ENCODE peak calls at places on chromosomes 3 and 15, in five cellular contexts. D, E, X, S and P are unnamed samples.
A peak's percentile ranks its signal among the peaks of the same experiment; 100 is the strongest.

GRCh38 chr3:177338697-177339219 is 141.5 kb upstream of the TBL1XR1 start:
- DNase-seq in D (peak; percentile 54), E (no peak), X (no peak), S (no peak), P (peak; percentile 27)

GRCh38 chr3:104126463-104126862 is 1240.2 kb upstream of the ALCAM start:
- DNase-seq in D (no peak), E (no peak), X (no peak), S (peak; percentile 83), P (no peak)

GRCh38 chr15:39713846-39714245 is 68.8 kb downstream of the FSIP1 start:
- DNase-seq in D (no peak), E (no peak), X (no peak), S (no peak), P (no peak)

GRCh38 chr3:160038862-160039562 is 50.4 kb downstream of the IL12A start:
- DNase-seq in D (no peak), E (no peak), X (peak; percentile 8), S (no peak), P (no peak)

GRCh38 chr15:79967331-79968182 is 3.4 kb downstream of the BCL2A1 start:
- DNase-seq in D (no peak), E (no peak), X (no peak), S (no peak), P (no peak)

GRCh38 chr3:125052671-125053303 is 3.0 kb downstream of the HEG1 start:
- DNase-seq in D (no peak), E (no peak), X (no peak), S (no peak), P (no peak)

GRCh38 chr3:37864904-37865303 is 3.2 kb downstream of the CTDSPL start:
- DNase-seq in D (no peak), E (no peak), X (no peak), S (no peak), P (no peak)

GRCh38 chr15:39585394-39585841 is 4.5 kb downstream of the THBS1 start:
- DNase-seq in D (no peak), E (no peak), X (no peak), S (no peak), P (peak; percentile 53)

GRCh38 chr3:110506890-110507289 is 564.7 kb upstream of the NECTIN3 start:
- DNase-seq in D (no peak), E (no peak), X (no peak), S (no peak), P (no peak)

GRCh38 chr3:182785756-182786155 is 7.5 kb upstream of the ATP11B start:
- DNase-seq in D (no peak), E (no peak), X (no peak), S (no peak), P (no peak)

GRCh38 chr3:188607810-188608209 is 453.9 kb downstream of the LPP start:
- DNase-seq in D (no peak), E (no peak), X (no peak), S (no peak), P (no peak)